ENCODE peak calls at places on chromosomes 6 and 20, in six cellular contexts. K, E, Z, L, P and S are unnamed samples.

GRCh38 chr20:25238319-25239037 is 9.4 kb upstream of the PYGB start:
- DNase-seq in K (no peak), E (peak; percentile 69), Z (no peak), L (no peak), P (no peak), S (no peak)

GRCh38 chr6:168985705-168986104 is 267.9 kb downstream of the THBS2 start:
- DNase-seq in K (no peak), E (no peak), Z (no peak), L (no peak), P (no peak), S (no peak)

GRCh38 chr6:56730663-56731529 is 88.2 kb upstream of the DST start:
- DNase-seq in K (no peak), E (peak; percentile 83), Z (peak; percentile 72), L (no peak), P (no peak), S (no peak)

GRCh38 chr20:20677186-20677585 is 35.3 kb downstream of the RALGAPA2 start:
- DNase-seq in K (no peak), E (peak; percentile 34), Z (no peak), L (no peak), P (no peak), S (no peak)

GRCh38 chr6:27183082-27183832 is 64.2 kb upstream of the PRSS16 start:
- DNase-seq in K (no peak), E (no peak), Z (no peak), L (no peak), P (no peak), S (no peak)

GRCh38 chr6:156585859-156586258 is 191.3 kb upstream of the ARID1B start:
- DNase-seq in K (no peak), E (no peak), Z (no peak), L (peak; percentile 9), P (peak; percentile 27), S (no peak)

GRCh38 chr6:139296927-139297326 is 5.1 kb upstream of the TXLNB start:
- DNase-seq in K (no peak), E (peak; percentile 84), Z (peak; percentile 75), L (no peak), P (no peak), S (no peak)

GRCh38 chr6:137867685-137868509 is 838 bp downstream of the TNFAIP3 start:
- DNase-seq in K (peak; percentile 67), E (no peak), Z (no peak), L (no peak), P (no peak), S (no peak)

GRCh38 chr6:125835221-125835744 is 44.5 kb downstream of the NCOA7 start:
- DNase-seq in K (no peak), E (peak; percentile 20), Z (no peak), L (no peak), P (no peak), S (no peak)